ENCODE peak calls at places on chromosomes 6 and 20, in five cellular contexts. One of them, this sample, is unnamed.
A peak's percentile ranks its signal among the peaks of the same experiment; 100 is the strongest.

GRCh38 chr6:149157126-149157525 is 160.4 kb upstream of the TAB2 start:
- DNase-seq in CD8-positive, alpha-beta memory T cell: no peak
- DNase-seq in Calu3: no peak
- DNase-seq in amniotic stem cell: no peak
- DNase-seq in HS-5: no peak
- DNase-seq in this sample: no peak

GRCh38 chr6:54697423-54697822 is 149.1 kb upstream of the FAM83B start:
- DNase-seq in CD8-positive, alpha-beta memory T cell: no peak
- DNase-seq in Calu3: peak; percentile 19
- DNase-seq in amniotic stem cell: no peak
- DNase-seq in HS-5: no peak
- DNase-seq in this sample: no peak

GRCh38 chr6:332671-333070 is 40.4 kb downstream of the DUSP22 start:
- DNase-seq in CD8-positive, alpha-beta memory T cell: no peak
- DNase-seq in Calu3: no peak
- DNase-seq in amniotic stem cell: no peak
- DNase-seq in HS-5: peak; percentile 10
- DNase-seq in this sample: peak; percentile 23

GRCh38 chr20:47963022-47963421 is 177.7 kb upstream of the SULF2 start:
- DNase-seq in CD8-positive, alpha-beta memory T cell: no peak
- DNase-seq in Calu3: no peak
- DNase-seq in amniotic stem cell: no peak
- DNase-seq in HS-5: no peak
- DNase-seq in this sample: no peak

GRCh38 chr20:51750037-51750769 is 18.0 kb downstream of the ATP9A start:
- DNase-seq in CD8-positive, alpha-beta memory T cell: no peak
- DNase-seq in Calu3: peak; percentile 97
- DNase-seq in amniotic stem cell: peak; percentile 69
- DNase-seq in HS-5: peak; percentile 100
- DNase-seq in this sample: peak; percentile 56

GRCh38 chr6:138418118-138418742 is 14.2 kb downstream of the HEBP2 start:
- DNase-seq in CD8-positive, alpha-beta memory T cell: no peak
- DNase-seq in Calu3: no peak
- DNase-seq in amniotic stem cell: no peak
- DNase-seq in HS-5: no peak
- DNase-seq in this sample: no peak

GRCh38 chr20:20450461-20451027 is 82.6 kb downstream of the INSM1 start:
- DNase-seq in CD8-positive, alpha-beta memory T cell: no peak
- DNase-seq in Calu3: no peak
- DNase-seq in amniotic stem cell: no peak
- DNase-seq in HS-5: no peak
- DNase-seq in this sample: no peak

GRCh38 chr20:32111763-32112162 is 2.2 kb downstream of the TM9SF4 start:
- DNase-seq in CD8-positive, alpha-beta memory T cell: no peak
- DNase-seq in Calu3: no peak
- DNase-seq in amniotic stem cell: no peak
- DNase-seq in HS-5: no peak
- DNase-seq in this sample: no peak

GRCh38 chr20:53264604-53265003 is 292.4 kb downstream of the TSHZ2 start:
- DNase-seq in CD8-positive, alpha-beta memory T cell: no peak
- DNase-seq in Calu3: no peak
- DNase-seq in amniotic stem cell: no peak
- DNase-seq in HS-5: no peak
- DNase-seq in this sample: no peak

GRCh38 chr6:168517742-168518347 is 76.9 kb downstream of the SMOC2 start:
- DNase-seq in CD8-positive, alpha-beta memory T cell: no peak
- DNase-seq in Calu3: no peak
- DNase-seq in amniotic stem cell: no peak
- DNase-seq in HS-5: no peak
- DNase-seq in this sample: no peak

GRCh38 chr20:32707691-32708581 is 34.2 kb upstream of the C20orf203 start:
- DNase-seq in CD8-positive, alpha-beta memory T cell: no peak
- DNase-seq in Calu3: no peak
- DNase-seq in amniotic stem cell: no peak
- DNase-seq in HS-5: peak; percentile 84
- DNase-seq in this sample: no peak

This sample was measured in AG04449.